ENCODE peak calls at places on chromosomes 7 and 10, in eight cellular contexts. F is neural progenitor cell, T is GM23248, K is OCI-LY7, Y is SK-N-SH, V is MM.1S, W is HCT116, B is GM23338. X is an unnamed sample.

GRCh38 chr7:94056796-94057207 is 52.6 kb upstream of the BET1 start:
- DNase-seq in F (peak), T (peak), K (peak), Y (no peak), V (no peak), W (no peak), B (peak), X (no peak)

GRCh38 chr10:114359041-114359952 is 45.0 kb downstream of the AFAP1L2 start:
- DNase-seq in F (no peak), T (no peak), K (no peak), Y (no peak), V (no peak), W (no peak), B (no peak), X (no peak)

GRCh38 chr7:140704205-140704604 is 7.7 kb downstream of the NDUFB2 start:
- DNase-seq in F (no peak), T (no peak), K (no peak), Y (no peak), V (no peak), W (no peak), B (no peak), X (no peak)

GRCh38 chr10:100021322-100021721 is 11.6 kb upstream of the DNMBP start:
- DNase-seq in F (no peak), T (no peak), K (peak), Y (no peak), V (no peak), W (no peak), B (no peak), X (no peak)

GRCh38 chr7:23020742-23021401 is 6.9 kb upstream of the HYCC1 start:
- DNase-seq in F (no peak), T (peak), K (no peak), Y (no peak), V (no peak), W (peak), B (no peak), X (no peak)

GRCh38 chr7:13702261-13702660 is 287.2 kb downstream of the ETV1 start:
- DNase-seq in F (no peak), T (no peak), K (no peak), Y (no peak), V (no peak), W (no peak), B (no peak), X (no peak)

GRCh38 chr7:101747758-101748345 is 69.6 kb upstream of the CUX1 start:
- DNase-seq in F (peak), T (no peak), K (no peak), Y (peak), V (no peak), W (no peak), B (no peak), X (no peak)

GRCh38 chr10:98587156-98587555 is 140.4 kb upstream of the HPS1 start:
- DNase-seq in F (no peak), T (peak), K (no peak), Y (no peak), V (no peak), W (no peak), B (no peak), X (no peak)

GRCh38 chr10:62010366-62010765 is 108.9 kb downstream of the ARID5B start:
- DNase-seq in F (no peak), T (no peak), K (no peak), Y (no peak), V (no peak), W (no peak), B (no peak), X (no peak)

GRCh38 chr10:34102917-34103506 is 712.1 kb downstream of the PARD3 start:
- DNase-seq in F (no peak), T (peak), K (no peak), Y (peak), V (no peak), W (no peak), B (no peak), X (no peak)

GRCh38 chr7:3028071-3028766 is 15.4 kb downstream of the CARD11 start:
- DNase-seq in F (no peak), T (peak), K (no peak), Y (peak), V (no peak), W (no peak), B (no peak), X (peak)

GRCh38 chr10:35369049-35369760 is 32.9 kb downstream of the CCNY start:
- DNase-seq in F (no peak), T (peak), K (no peak), Y (no peak), V (no peak), W (no peak), B (no peak), X (no peak)

GRCh38 chr10:3330687-3331086 is 158.1 kb upstream of the PITRM1 start:
- DNase-seq in F (no peak), T (peak), K (no peak), Y (no peak), V (no peak), W (no peak), B (no peak), X (peak)

GRCh38 chr10:24054421-24054820 is 154.5 kb upstream of the KIAA1217 start:
- DNase-seq in F (no peak), T (no peak), K (no peak), Y (no peak), V (no peak), W (no peak), B (no peak), X (no peak)

GRCh38 chr10:93680414-93681047 is 21.9 kb downstream of the FRA10AC1 start:
- DNase-seq in F (peak), T (peak), K (peak), Y (peak), V (no peak), W (peak), B (peak), X (peak)

GRCh38 chr7:41205600-41205999 is 497.3 kb downstream of the INHBA start:
- DNase-seq in F (no peak), T (no peak), K (no peak), Y (no peak), V (peak), W (no peak), B (no peak), X (no peak)

GRCh38 chr10:124504711-124505110 is 43.1 kb downstream of the LHPP start:
- DNase-seq in F (no peak), T (no peak), K (no peak), Y (no peak), V (no peak), W (no peak), B (no peak), X (no peak)

GRCh38 chr10:130485958-130486680 is 349.9 kb downstream of the GLRX3 start:
- DNase-seq in F (no peak), T (no peak), K (no peak), Y (no peak), V (no peak), W (no peak), B (no peak), X (no peak)

GRCh38 chr10:2256241-2256640 is 518.9 kb upstream of the ADARB2 start:
- DNase-seq in F (no peak), T (no peak), K (no peak), Y (no peak), V (no peak), W (no peak), B (no peak), X (no peak)

GRCh38 chr10:68027429-68027828 is 47.7 kb downstream of the HERC4 start:
- DNase-seq in F (no peak), T (no peak), K (no peak), Y (no peak), V (no peak), W (no peak), B (no peak), X (no peak)

GRCh38 chr10:17453377-17454091 is 861 bp downstream of the ST8SIA6 start:
- DNase-seq in F (peak), T (peak), K (no peak), Y (peak), V (no peak), W (no peak), B (peak), X (peak)

GRCh38 chr7:130294314-130294713 is 1.4 kb downstream of the CPA4 start:
- DNase-seq in F (no peak), T (peak), K (no peak), Y (no peak), V (no peak), W (no peak), B (no peak), X (no peak)

DNA sequence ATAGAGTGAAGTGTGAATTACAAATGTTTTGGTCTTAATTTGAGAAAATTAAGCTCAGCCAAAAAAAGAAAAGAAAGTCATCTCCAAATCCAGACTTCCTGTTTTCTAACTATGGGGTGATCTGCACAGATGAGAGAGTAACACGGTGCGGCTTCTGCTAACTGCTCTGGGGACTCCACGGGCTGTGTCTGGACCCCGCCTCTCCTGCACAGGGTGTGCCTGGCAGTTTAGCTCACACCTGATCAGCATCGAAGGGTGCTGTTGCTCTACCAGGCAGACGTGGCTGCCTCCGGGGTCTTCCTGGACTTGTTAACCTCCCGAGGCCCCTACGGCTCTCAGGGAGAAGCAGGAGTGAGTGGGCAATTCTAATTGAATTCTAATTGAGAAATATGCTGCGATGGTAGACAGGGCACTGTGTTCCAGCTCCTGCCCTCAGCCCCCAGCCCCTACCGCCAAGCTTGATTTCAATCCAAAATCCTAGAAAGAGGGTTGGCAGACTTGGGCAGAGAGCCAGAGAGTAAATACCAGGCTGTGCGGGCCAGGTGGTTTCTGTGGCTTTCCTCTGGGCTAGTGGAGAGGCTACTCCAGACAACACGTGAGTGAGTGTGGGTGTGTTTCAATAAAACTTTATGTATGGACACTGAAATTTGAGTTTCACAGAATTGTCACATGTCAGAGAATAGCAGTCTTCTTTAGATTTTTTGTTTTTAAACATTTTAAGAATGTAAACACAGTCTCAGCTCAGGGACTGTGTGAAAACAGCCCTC is 13.4 kb downstream of the SHH start:
- DNase-seq in F (no peak), T (no peak), K (no peak), Y (peak), V (no peak), W (no peak), B (no peak), X (no peak)
- TF ChIP-seq EZH2phosphoT487 in F (no peak), T (no peak), K (no peak), Y (no peak), V (no peak), W (no peak), B (no peak), X (no peak)

DNA sequence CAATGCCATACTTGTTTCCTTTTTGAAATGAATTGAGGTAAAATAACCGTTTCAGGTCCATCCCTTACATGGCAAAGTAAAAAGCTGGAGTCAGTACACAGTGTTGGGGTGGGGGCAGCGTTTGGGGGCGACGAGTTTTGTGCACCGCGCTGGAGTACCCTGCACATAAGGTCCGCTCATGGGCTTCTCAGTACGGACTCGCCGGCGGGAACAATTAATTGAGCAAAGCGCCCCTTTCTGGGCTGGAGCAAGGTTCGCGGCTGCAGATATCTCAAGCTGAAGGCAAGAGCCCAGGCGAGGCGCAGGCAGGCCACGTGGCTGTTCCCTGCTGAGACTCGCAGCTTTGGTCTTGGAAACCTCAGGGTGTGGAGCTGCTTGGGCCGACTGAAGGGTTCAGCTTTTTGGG is 1.5 kb upstream of the TWIST1 start:
- DNase-seq in F (peak), T (peak), K (no peak), Y (peak), V (no peak), W (no peak), B (peak), X (no peak)
- H3K4me3 ChIP-seq in F (no peak), T (peak), K (no peak), Y (peak), V (no peak), W (no peak), B (peak), X (peak)

GRCh38 chr7:82624337-82624736 is 180.8 kb upstream of the CACNA2D1 start:
- DNase-seq in F (no peak), T (peak), K (no peak), Y (no peak), V (no peak), W (no peak), B (no peak), X (no peak)
- TF ChIP-seq EZH2phosphoT487 in F (no peak), T (no peak), K (no peak), Y (no peak), V (no peak), W (no peak), B (no peak), X (no peak)

GRCh38 chr10:44807451-44807850 is 103.7 kb upstream of the TMEM72 start:
- DNase-seq in F (no peak), T (peak), K (no peak), Y (no peak), V (no peak), W (no peak), B (no peak), X (no peak)

GRCh38 chr10:44809652-44810051 is 101.5 kb upstream of the TMEM72 start:
- DNase-seq in F (peak), T (peak), K (no peak), Y (no peak), V (no peak), W (no peak), B (peak), X (no peak)

GRCh38 chr10:44804661-44805060 is 106.5 kb upstream of the TMEM72 start:
- DNase-seq in F (no peak), T (peak), K (no peak), Y (no peak), V (no peak), W (no peak), B (no peak), X (no peak)

GRCh38 chr10:44805461-44806210 is 105.5 kb upstream of the TMEM72 start:
- DNase-seq in F (no peak), T (no peak), K (no peak), Y (no peak), V (no peak), W (no peak), B (no peak), X (no peak)

GRCh38 chr10:44806895-44807294 is 104.2 kb upstream of the TMEM72 start:
- DNase-seq in F (no peak), T (peak), K (no peak), Y (no peak), V (no peak), W (no peak), B (no peak), X (no peak)
- H3K4me3 ChIP-seq in F (no peak), T (no peak), K (no peak), Y (no peak), V (no peak), W (no peak), B (no peak), X (no peak)

GRCh38 chr7:155439311-155440017 is 18.5 kb upstream of the EN2 start:
- DNase-seq in F (no peak), T (no peak), K (no peak), Y (no peak), V (no peak), W (no peak), B (no peak), X (no peak)
- TF ChIP-seq EZH2phosphoT487 in F (no peak), T (no peak), K (no peak), Y (no peak), V (no peak), W (no peak), B (no peak), X (no peak)

GRCh38 chr7:90320418-90320800 is 695 bp downstream of the FAM237B start:
- DNase-seq in F (no peak), T (no peak), K (no peak), Y (no peak), V (no peak), W (no peak), B (no peak), X (no peak)
- H3K4me3 ChIP-seq in F (peak), T (peak), K (no peak), Y (peak), V (no peak), W (no peak), B (peak), X (no peak)

DNA sequence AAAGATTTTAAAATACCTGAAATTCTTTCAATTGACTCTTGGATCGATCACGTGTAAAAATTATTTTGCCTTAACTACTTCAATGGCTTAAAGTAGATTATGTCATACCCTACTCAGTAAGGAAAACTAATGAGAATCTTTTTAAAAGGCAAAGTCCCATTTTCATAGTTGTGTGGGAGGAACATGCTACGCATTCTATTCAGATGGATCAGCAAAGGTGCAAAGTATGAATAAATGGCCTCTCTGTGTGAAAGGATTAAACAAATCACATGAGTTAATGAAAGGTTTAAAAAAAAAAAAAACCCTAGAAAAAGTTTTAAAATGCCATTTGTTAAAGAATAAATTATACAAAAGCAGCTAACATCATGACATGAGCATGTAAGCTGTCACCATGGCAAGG is 77.1 kb downstream of the ENO4 start:
- DNase-seq in F (no peak), T (no peak), K (no peak), Y (no peak), V (no peak), W (no peak), B (no peak), X (no peak)
- TF ChIP-seq EZH2phosphoT487 in F (no peak), T (no peak), K (no peak), Y (no peak), V (no peak), W (no peak), B (no peak), X (no peak)